ENCODE peak calls at places on chromosomes 11 and 22, in ten cellular contexts. N is astrocyte, Y is mesendoderm, S is GM12878, H is fibroblast of lung, B is OCI-LY7, O is GM23248, W is GM23338, Q is hepatocyte, X is mesenchymal stem cell. M is an unnamed sample.

GRCh38 chr11:134223066-134223465 is 701 bp downstream of the NCAPD3 start:
- DNase-seq in B (peak; percentile 32), N (no peak), O (peak; percentile 30), X (no peak), W (no peak), S (no peak), H (no peak), Q (no peak), Y (no peak), M (no peak)

GRCh38 chr11:102831128-102831708 is 12.2 kb downstream of the MMP3 start:
- DNase-seq in Y (peak; percentile 50), O (peak; percentile 88), S (no peak), Q (peak; percentile 44), N (no peak), H (peak; percentile 62), X (peak; percentile 19), W (peak; percentile 78), B (no peak), M (no peak)

GRCh38 chr22:39719559-39720450 is 149.3 kb downstream of the CACNA1I start:
- DNase-seq in Q (no peak), N (no peak), Y (peak; percentile 21), O (no peak), B (no peak), H (no peak), X (no peak), W (no peak), S (no peak), M (no peak)

GRCh38 chr11:130634186-130634585 is 185.7 kb downstream of the ADAMTS15 start:
- DNase-seq in O (no peak), W (no peak), H (no peak), Q (no peak), Y (no peak), N (no peak), B (no peak), S (no peak), X (no peak), M (no peak)

GRCh38 chr22:30566125-30566524 is 8.3 kb downstream of the GAL3ST1 start:
- DNase-seq in Y (no peak), Q (peak; percentile 82), B (no peak), S (no peak), X (no peak), N (no peak), O (no peak), W (no peak), H (no peak), M (no peak)

GRCh38 chr11:725624-726202 is 19.7 kb downstream of the EPS8L2 start:
- DNase-seq in Q (peak; percentile 16), O (no peak), H (no peak), B (no peak), N (no peak), S (no peak), X (no peak), Y (no peak), W (peak; percentile 63), M (no peak)

GRCh38 chr11:64060861-64061444 is 25.2 kb downstream of the FLRT1 start:
- DNase-seq in H (peak; percentile 3), N (no peak), X (peak; percentile 43), Q (peak; percentile 73), B (peak; percentile 70), O (peak; percentile 72), S (no peak), Y (peak; percentile 64), W (peak; percentile 92), M (no peak)

GRCh38 chr11:10807629-10808552 is 835 bp downstream of the EIF4G2 start:
- DNase-seq in Y (peak; percentile 58), X (peak; percentile 52), Q (peak; percentile 66), H (peak; percentile 52), N (peak; percentile 18), O (peak; percentile 78), B (peak; percentile 63), W (peak; percentile 49), S (no peak), M (peak; percentile 48)

GRCh38 chr11:19209617-19210016 is 7.8 kb upstream of the CSRP3 start:
- DNase-seq in Y (peak; percentile 81), S (no peak), X (no peak), Q (no peak), N (peak; percentile 26), H (no peak), O (peak; percentile 20), B (no peak), W (peak; percentile 32), M (no peak)

GRCh38 chr22:49031746-49032330 is 795.8 kb downstream of the BRD1 start:
- DNase-seq in X (no peak), W (no peak), O (no peak), H (no peak), N (no peak), Q (no peak), Y (no peak), B (no peak), S (no peak), M (no peak)

DNA sequence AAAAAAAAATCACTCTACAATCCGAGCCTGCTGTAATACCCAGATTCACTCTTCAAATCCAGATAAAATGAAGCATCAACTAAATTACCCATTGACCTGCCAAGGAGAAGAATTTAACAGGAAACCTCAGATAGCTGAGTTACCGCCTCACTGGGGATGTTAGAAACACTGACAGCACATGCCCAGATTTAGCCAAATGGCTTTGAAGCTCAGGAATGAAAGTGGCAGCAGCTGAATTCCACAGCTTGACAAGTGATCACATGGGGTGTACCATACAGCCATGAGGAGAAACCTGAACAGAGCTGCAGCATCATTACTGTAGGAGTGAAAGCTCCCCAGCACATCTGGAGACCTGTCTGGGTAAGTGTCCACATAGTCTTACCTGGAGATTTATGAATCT is 807.6 kb downstream of the DLG2 start:
- DNase-seq in N (no peak), Q (no peak), W (no peak), Y (peak; percentile 43), O (no peak), S (no peak), H (no peak), B (no peak), X (no peak), M (no peak)
- H3K4me2 ChIP-seq in N (no peak overlapping the region), Q (no peak overlapping the region), W (no peak overlapping the region), Y (no peak overlapping the region), O (no peak overlapping the region), S (no peak overlapping the region), H (no peak overlapping the region), B (no peak overlapping the region), X (no peak overlapping the region), M (no peak overlapping the region)

DNA sequence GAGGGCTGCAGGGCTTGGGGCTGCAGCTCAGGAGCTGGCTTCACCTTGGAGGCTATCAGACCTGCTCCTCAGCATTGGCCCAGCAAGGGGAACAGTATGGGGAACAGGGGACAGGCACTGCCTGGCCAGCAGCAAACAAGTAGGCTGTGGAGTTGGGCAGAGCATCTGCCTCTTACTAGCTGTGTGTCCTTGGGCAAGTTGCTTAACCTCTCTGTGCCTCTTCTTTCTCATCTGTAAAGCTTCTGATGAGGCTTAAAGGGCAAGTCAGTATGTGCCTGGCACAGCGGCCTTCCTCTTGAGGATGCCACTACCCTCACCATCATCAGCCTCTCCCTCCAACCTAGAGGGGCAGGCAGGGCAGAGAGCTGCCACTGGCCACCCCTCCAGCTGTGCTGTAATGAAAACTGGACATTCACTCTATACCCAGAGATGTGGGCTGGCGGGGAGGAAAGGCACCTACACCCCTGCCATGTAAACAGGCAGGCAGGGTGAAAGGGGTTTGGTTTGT is 7.5 kb upstream of the CDKN1C start:
- DNase-seq in Q (no peak), B (no peak), O (no peak), H (no peak), S (no peak), W (no peak), N (no peak), X (no peak), Y (no peak), M (no peak)
- H3K4me3 ChIP-seq in Q (no peak overlapping the region), B (peak overlapping the region; percentile 41), O (peak overlapping the region; percentile 68), H (peak overlapping the region; percentile 57), S (peak overlapping the region; percentile 58), W (peak overlapping the region; percentile 60), N (peak overlapping the region; percentile 58), X (peak overlapping the region; percentile 81), Y (no peak overlapping the region), M (peak overlapping the region; percentile 48)

GRCh38 chr11:78181155-78181554 is 7.3 kb downstream of the KCTD21 start:
- DNase-seq in S (no peak), N (no peak), X (peak; percentile 68), H (peak; percentile 89), O (no peak), Q (no peak), B (no peak), W (no peak), Y (no peak), M (no peak)
- H3K4me2 ChIP-seq in S (no peak overlapping the region), N (no peak overlapping the region), X (no peak overlapping the region), H (no peak overlapping the region), O (no peak overlapping the region), Q (no peak overlapping the region), B (no peak overlapping the region), W (no peak overlapping the region), Y (no peak overlapping the region), M (no peak overlapping the region)

GRCh38 chr11:117179048-117179999 is 781 bp downstream of the SIDT2 start:
- DNase-seq in H (peak; percentile 35), W (no peak), N (peak; percentile 30), Y (peak; percentile 38), Q (peak; percentile 54), S (peak; percentile 45), O (peak; percentile 73), X (peak; percentile 60), B (peak; percentile 58), M (peak; percentile 17)

GRCh38 chr11:117182551-117182935 is 4.0 kb downstream of the SIDT2 start:
- DNase-seq in S (no peak), N (no peak), O (no peak), B (no peak), Q (no peak), Y (no peak), H (no peak), X (no peak), W (no peak), M (no peak)

GRCh38 chr11:117180020-117180419 is 1.5 kb downstream of the SIDT2 start:
- DNase-seq in B (no peak), W (no peak), O (peak; percentile 41), Y (peak; percentile 31), N (no peak), X (peak; percentile 48), S (no peak), Q (no peak), H (no peak), M (no peak)

GRCh38 chr11:117181586-117182550 is 3.3 kb downstream of the SIDT2 start:
- DNase-seq in S (no peak), X (no peak), H (no peak), Y (no peak), O (no peak), Q (no peak), B (no peak), W (no peak), N (no peak), M (no peak)

DNA sequence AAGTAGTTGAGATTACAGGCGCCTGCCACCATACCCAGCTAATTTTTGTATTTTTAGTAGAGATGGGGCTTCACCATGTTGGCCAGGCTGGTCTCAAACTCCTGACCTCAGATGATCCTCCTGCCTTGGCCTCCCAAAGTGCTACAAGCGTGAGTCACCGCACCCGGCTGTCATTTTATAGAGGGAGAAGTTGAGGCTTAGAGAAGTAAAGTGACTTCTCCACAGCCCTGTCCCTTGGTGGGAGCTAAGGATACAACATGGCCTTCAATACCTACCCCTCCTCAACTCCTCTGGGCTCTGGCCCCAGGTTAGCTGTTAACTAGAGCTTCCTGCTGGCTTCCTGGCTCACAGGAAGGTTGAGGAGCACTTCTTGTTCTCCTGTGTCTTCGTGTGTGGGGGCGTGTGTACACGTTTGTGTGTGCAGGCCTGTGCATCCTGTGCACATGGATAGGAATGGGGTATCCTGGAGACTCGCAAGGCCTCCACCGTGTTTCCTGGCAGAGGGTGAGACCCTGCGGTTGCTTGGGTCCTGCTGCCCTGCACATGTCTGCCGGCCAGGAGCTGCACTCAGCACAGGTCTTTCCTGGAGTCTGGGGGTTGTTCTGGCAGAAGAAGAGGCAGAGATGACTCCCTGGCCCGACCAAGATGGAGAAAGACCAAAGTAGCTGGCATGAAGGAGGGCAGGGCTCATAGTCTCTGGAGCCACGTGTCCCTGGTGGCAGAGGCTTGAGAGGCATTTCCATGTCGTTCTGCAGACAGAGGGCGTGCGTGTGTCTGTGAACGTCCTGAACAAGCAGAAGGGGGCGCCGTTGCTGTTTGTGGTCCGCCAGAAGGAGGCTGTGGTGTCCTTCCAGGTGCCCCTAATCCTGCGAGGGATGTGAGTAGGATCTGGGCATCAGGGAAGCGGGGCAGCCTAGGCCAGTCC is 2.4 kb downstream of the SIDT2 start:
- DNase-seq in B (peak; percentile 89), S (peak; percentile 46), W (peak; percentile 95), H (peak; percentile 77), N (peak; percentile 49), Q (peak; percentile 65), X (peak; percentile 61), O (peak; percentile 87), Y (peak; percentile 94), M (peak; percentile 37)
- H3K4me3 ChIP-seq in B (peak overlapping the region; percentile 24), S (no peak overlapping the region), W (no peak overlapping the region), H (no peak overlapping the region), N (no peak overlapping the region), Q (no peak overlapping the region), X (no peak overlapping the region), O (peak overlapping the region; percentile 95), Y (no peak overlapping the region), M (no peak overlapping the region)

M was measured in mammary epithelial cell.